ENCODE peak calls at places on chromosomes 16 and 17, in seven cellular contexts. S is heart left ventricle, C is GM10248, K is MM.1S, E is AG04450, M is AG10803, H is neural progenitor cell. O is an unnamed sample.

GRCh38 chr16:87837627-87838289 is 31.5 kb downstream of the SLC7A5 start:
- DNase-seq in S (peak), C (no peak), K (no peak), E (no peak), M (no peak), H (no peak), O (no peak)

GRCh38 chr17:66492500-66493123 is 190.2 kb downstream of the PRKCA start:
- DNase-seq in S (no peak), C (no peak), K (no peak), E (no peak), M (no peak), H (no peak), O (peak)

GRCh38 chr16:81261049-81261648 is 22.7 kb downstream of the BCO1 start:
- DNase-seq in S (no peak), C (peak), K (no peak), E (no peak), M (peak), H (no peak), O (peak)

GRCh38 chr17:46031440-46031839 is 32.4 kb downstream of the STH start:
- DNase-seq in S (no peak), C (no peak), K (no peak), E (no peak), M (no peak), H (no peak), O (no peak)

GRCh38 chr16:88608076-88608475 is 30.3 kb upstream of the IL17C start:
- DNase-seq in S (peak), C (no peak), K (no peak), E (no peak), M (no peak), H (no peak), O (no peak)

GRCh38 chr17:81723651-81724209 is 11.6 kb downstream of the SLC25A10 start:
- DNase-seq in S (no peak), C (no peak), K (no peak), E (no peak), M (no peak), H (no peak), O (no peak)

GRCh38 chr17:37094391-37094790 is 145.6 kb downstream of the AATF start:
- DNase-seq in S (no peak), C (no peak), K (no peak), E (no peak), M (no peak), H (no peak), O (no peak)

GRCh38 chr17:74547736-74548135 is 1.8 kb upstream of the CD300C start:
- DNase-seq in S (no peak), C (no peak), K (no peak), E (no peak), M (no peak), H (no peak), O (no peak)

GRCh38 chr17:5365831-5366230 is 53.6 kb downstream of the NUP88 start:
- DNase-seq in S (no peak), C (no peak), K (no peak), E (no peak), M (no peak), H (no peak), O (no peak)

GRCh38 chr16:48188449-48189102 is 32.8 kb upstream of the ABCC12 start:
- DNase-seq in S (no peak), C (peak), K (no peak), E (no peak), M (peak), H (no peak), O (no peak)

GRCh38 chr16:7615565-7615964 is 282.9 kb downstream of the RBFOX1 start:
- DNase-seq in S (no peak), C (no peak), K (no peak), E (no peak), M (no peak), H (no peak), O (no peak)

GRCh38 chr16:24853169-24853824 is 7.5 kb downstream of the SLC5A11 start:
- DNase-seq in S (no peak), C (no peak), K (no peak), E (no peak), M (no peak), H (no peak), O (no peak)

GRCh38 chr16:84190731-84191388 is at the start of gene ADAD2:
- DNase-seq in S (no peak), C (no peak), K (no peak), E (no peak), M (no peak), H (no peak), O (no peak)

GRCh38 chr17:78324391-78325075 is 35.3 kb downstream of the SOCS3 start:
- DNase-seq in S (peak), C (peak), K (no peak), E (peak), M (peak), H (peak), O (peak)

GRCh38 chr17:45826919-45827628 is 17.6 kb upstream of the SPPL2C start:
- DNase-seq in S (no peak), C (no peak), K (no peak), E (no peak), M (no peak), H (no peak), O (no peak)

GRCh38 chr17:51611585-51611984 is 351.2 kb downstream of the UTP18 start:
- DNase-seq in S (no peak), C (no peak), K (peak), E (no peak), M (no peak), H (no peak), O (no peak)

GRCh38 chr17:67503184-67503583 is 126.1 kb downstream of the PITPNC1 start:
- DNase-seq in S (no peak), C (no peak), K (no peak), E (no peak), M (no peak), H (no peak), O (no peak)

GRCh38 chr17:81386646-81387234 is 8.5 kb upstream of the BAHCC1 start:
- DNase-seq in S (peak), C (no peak), K (no peak), E (no peak), M (peak), H (peak), O (no peak)

GRCh38 chr17:61454932-61455753 is 2.9 kb downstream of the TBX4 start:
- DNase-seq in S (peak), C (no peak), K (no peak), E (no peak), M (no peak), H (peak), O (no peak)

GRCh38 chr16:68724797-68725196 is 12.3 kb upstream of the CDH1 start:
- DNase-seq in S (no peak), C (no peak), K (no peak), E (no peak), M (no peak), H (no peak), O (no peak)

GRCh38 chr16:7363397-7364053 is 30.9 kb downstream of the RBFOX1 start:
- DNase-seq in S (no peak), C (no peak), K (no peak), E (no peak), M (no peak), H (peak), O (no peak)

GRCh38 chr16:24748242-24748641 is 18.8 kb downstream of the TNRC6A start:
- DNase-seq in S (no peak), C (no peak), K (no peak), E (peak), M (peak), H (no peak), O (peak)

GRCh38 chr17:82931696-82932060 is 91.9 kb upstream of the ZNF750 start:
- DNase-seq in S (no peak), C (no peak), K (no peak), E (peak), M (peak), H (no peak), O (peak)

GRCh38 chr17:50110591-50111349 is 15.6 kb downstream of the PDK2 start:
- DNase-seq in S (peak), C (no peak), K (no peak), E (no peak), M (no peak), H (no peak), O (no peak)

GRCh38 chr16:1174477-1175357 is 21.8 kb downstream of the CACNA1H start:
- DNase-seq in S (no peak), C (no peak), K (no peak), E (no peak), M (peak), H (no peak), O (peak)

GRCh38 chr16:57538235-57538711 is 1.9 kb upstream of the CCDC102A start:
- DNase-seq in S (no peak), C (peak), K (no peak), E (no peak), M (no peak), H (no peak), O (no peak)

GRCh38 chr16:84569382-84569987 is 48.4 kb downstream of the COTL1 start:
- DNase-seq in S (no peak), C (no peak), K (no peak), E (no peak), M (no peak), H (no peak), O (no peak)

GRCh38 chr16:8998114-8998513 is 34.4 kb upstream of the USP7 start:
- DNase-seq in S (no peak), C (no peak), K (no peak), E (peak), M (peak), H (no peak), O (peak)

GRCh38 chr17:61251939-61252865 is 147.4 kb upstream of the TBX2 start:
- DNase-seq in S (peak), C (no peak), K (no peak), E (peak), M (peak), H (no peak), O (peak)

GRCh38 chr16:35252356-35252936 is 1793.0 kb downstream of the TP53TG3F start:
- DNase-seq in S (no peak), C (no peak), K (no peak), E (no peak), M (no peak), H (no peak), O (no peak)

GRCh38 chr17:3892095-3892998 is 506 bp downstream of the CAMKK1 start:
- DNase-seq in S (peak), C (peak), K (peak), E (no peak), M (peak), H (peak), O (peak)

GRCh38 chr16:13996778-13997288 is 74.3 kb upstream of the MRTFB start:
- DNase-seq in S (no peak), C (no peak), K (no peak), E (no peak), M (no peak), H (no peak), O (no peak)

GRCh38 chr16:53091508-53092211 is 36.9 kb downstream of the CHD9 start:
- DNase-seq in S (peak), C (peak), K (no peak), E (peak), M (peak), H (peak), O (peak)

GRCh38 chr16:61579195-61579594 is 457.0 kb downstream of the CDH8 start:
- DNase-seq in S (no peak), C (no peak), K (no peak), E (no peak), M (no peak), H (no peak), O (no peak)

GRCh38 chr16:82583415-82583814 is 43.4 kb upstream of the CDH13 start:
- DNase-seq in S (no peak), C (no peak), K (no peak), E (no peak), M (peak), H (no peak), O (peak)

GRCh38 chr16:29825145-29826044 is 5.1 kb downstream of the MVP start:
- DNase-seq in S (peak), C (peak), K (peak), E (peak), M (peak), H (peak), O (peak)

GRCh38 chr17:63445571-63446217 is 412 bp downstream of the CYB561 start:
- DNase-seq in S (no peak), C (peak), K (peak), E (no peak), M (no peak), H (peak), O (peak)

GRCh38 chr17:31778538-31778937 is 80.5 kb downstream of the COPRS start:
- DNase-seq in S (no peak), C (no peak), K (no peak), E (no peak), M (no peak), H (no peak), O (no peak)

GRCh38 chr17:55661963-55662834 is 60.5 kb downstream of the TMEM100 start:
- DNase-seq in S (no peak), C (no peak), K (no peak), E (no peak), M (no peak), H (no peak), O (no peak)

GRCh38 chr17:55666810-55667209 is 55.9 kb downstream of the TMEM100 start:
- DNase-seq in S (no peak), C (no peak), K (no peak), E (no peak), M (no peak), H (no peak), O (no peak)

GRCh38 chr17:55663395-55663794 is 59.3 kb downstream of the TMEM100 start:
- DNase-seq in S (no peak), C (no peak), K (no peak), E (no peak), M (no peak), H (no peak), O (no peak)

GRCh38 chr17:55661359-55661758 is 61.3 kb downstream of the TMEM100 start:
- DNase-seq in S (no peak), C (no peak), K (no peak), E (no peak), M (no peak), H (no peak), O (no peak)

GRCh38 chr17:55664287-55664686 is 58.4 kb downstream of the TMEM100 start:
- DNase-seq in S (no peak), C (peak), K (no peak), E (no peak), M (no peak), H (no peak), O (no peak)
- TF ChIP-seq CTCF in S (no peak), C (no peak), K (no peak), E (no peak), M (no peak), H (no peak), O (no peak)

GRCh38 chr17:32854834-32855389 is 22.0 kb downstream of the MYO1D start:
- DNase-seq in S (no peak), C (no peak), K (no peak), E (no peak), M (no peak), H (no peak), O (no peak)
- TF ChIP-seq CTCF in S (no peak), C (no peak), K (peak), E (no peak), M (no peak), H (no peak), O (no peak)

DNA sequence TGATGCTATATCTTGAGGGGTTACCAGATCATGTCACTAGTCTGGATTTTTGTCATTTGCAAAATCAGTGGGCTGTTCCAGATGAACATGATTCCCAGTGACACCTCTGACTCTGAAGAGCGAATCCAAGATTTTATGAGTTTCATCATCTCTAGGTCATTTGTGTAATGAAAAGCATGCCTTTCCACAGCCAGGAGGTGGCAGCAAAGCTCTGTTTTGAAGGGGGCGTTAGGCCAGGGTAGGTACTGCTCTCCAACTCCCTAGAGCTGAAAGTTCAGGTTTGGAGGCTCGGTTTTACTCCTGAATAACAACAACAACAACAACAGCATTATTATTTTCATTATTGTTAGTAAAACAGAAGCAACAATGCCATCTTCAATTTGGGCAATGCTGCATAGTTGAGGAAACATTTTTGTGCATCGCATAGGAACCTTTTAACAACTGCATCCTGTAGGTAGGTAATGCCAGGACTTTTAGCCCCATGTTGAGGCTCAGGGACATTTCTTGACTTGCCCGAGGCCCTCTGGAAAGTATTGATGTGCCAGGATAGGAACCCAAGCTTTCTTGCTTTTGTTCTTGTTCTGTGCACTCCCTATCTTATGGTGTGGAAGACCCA is 77.0 kb downstream of the MYH13 start:
- DNase-seq in S (no peak), C (peak), K (peak), E (no peak), M (peak), H (peak), O (peak)
- TF ChIP-seq CTCF in S (peak), C (peak), K (peak), E (peak), M (peak), H (peak), O (peak)

GRCh38 chr17:56121661-56122060 is 31.6 kb upstream of the ANKFN1 start:
- DNase-seq in S (no peak), C (no peak), K (no peak), E (no peak), M (no peak), H (peak), O (peak)
- TF ChIP-seq CTCF in S (no peak), C (no peak), K (no peak), E (peak), M (peak), H (peak), O (peak)

GRCh38 chr17:164536-165235 is 16.8 kb downstream of the DOC2B start:
- DNase-seq in S (no peak), C (peak), K (no peak), E (peak), M (peak), H (peak), O (peak)
- TF ChIP-seq CTCF in S (peak), C (peak), K (no peak), E (peak), M (peak), H (peak), O (peak)

GRCh38 chr17:17706140-17707060 is 25.1 kb downstream of the RAI1 start:
- DNase-seq in S (no peak), C (no peak), K (no peak), E (no peak), M (peak), H (no peak), O (no peak)
- TF ChIP-seq CTCF in S (no peak), C (no peak), K (no peak), E (peak), M (no peak), H (no peak), O (peak)

GRCh38 chr17:79915850-79916430 is 76.7 kb upstream of the CBX4 start:
- DNase-seq in S (peak), C (no peak), K (no peak), E (no peak), M (peak), H (peak), O (peak)
- TF ChIP-seq CTCF in S (peak), C (peak), K (peak), E (peak), M (peak), H (peak), O (peak)

GRCh38 chr16:2764718-2765117 is 12.3 kb downstream of the SRRM2 start:
- DNase-seq in S (no peak), C (no peak), K (no peak), E (no peak), M (no peak), H (no peak), O (no peak)
- TF ChIP-seq CTCF in S (no peak), C (no peak), K (no peak), E (no peak), M (no peak), H (no peak), O (peak)

GRCh38 chr17:64533784-64534183 is 27.0 kb downstream of the CEP95 start:
- DNase-seq in S (no peak), C (no peak), K (no peak), E (no peak), M (no peak), H (no peak), O (no peak)

GRCh38 chr17:64531955-64532371 is 25.2 kb downstream of the CEP95 start:
- DNase-seq in S (no peak), C (no peak), K (no peak), E (no peak), M (peak), H (no peak), O (no peak)

GRCh38 chr17:64532409-64532808 is 25.6 kb downstream of the CEP95 start:
- DNase-seq in S (no peak), C (no peak), K (no peak), E (no peak), M (no peak), H (no peak), O (no peak)

GRCh38 chr17:64535357-64535756 is 28.6 kb downstream of the CEP95 start:
- DNase-seq in S (no peak), C (no peak), K (no peak), E (no peak), M (no peak), H (no peak), O (no peak)

DNA sequence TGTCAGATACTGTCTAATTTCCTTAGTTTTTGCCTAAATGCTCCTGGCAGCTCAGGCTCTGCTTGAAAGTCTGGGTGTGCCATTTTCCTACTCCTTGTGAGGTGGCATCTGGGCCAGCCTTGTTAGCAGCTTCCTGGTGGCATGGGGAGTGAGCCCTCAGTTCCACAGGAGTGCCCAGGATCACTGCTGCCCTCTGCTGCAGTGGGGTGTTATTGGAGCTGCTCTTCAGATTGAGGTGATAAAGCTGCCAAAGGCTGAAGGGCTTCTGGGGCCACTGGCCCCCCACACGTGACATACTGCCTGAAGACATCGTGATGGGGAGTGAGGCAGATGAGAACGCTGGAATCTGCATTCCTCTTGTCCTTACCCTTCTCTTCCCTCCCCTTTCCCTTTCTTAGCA is 27.4 kb downstream of the CEP95 start:
- DNase-seq in S (no peak), C (no peak), K (no peak), E (no peak), M (no peak), H (no peak), O (no peak)
- TF ChIP-seq CTCF in S (no peak), C (no peak), K (no peak), E (peak), M (peak), H (no peak), O (peak)

GRCh38 chr16:69937465-69937951 is 13.6 kb upstream of the CLEC18A start:
- DNase-seq in S (no peak), C (no peak), K (no peak), E (no peak), M (no peak), H (peak), O (peak)
- TF ChIP-seq CTCF in S (no peak), C (no peak), K (no peak), E (no peak), M (peak), H (peak), O (peak)

O was measured in choroid plexus epithelial cell.